ENCODE peak calls at places on chromosome 3, in five cellular contexts. O, H, N, P and Z are unnamed samples.

GRCh38 chr3:133264920-133265319 is 134.9 kb upstream of the BFSP2 start:
- DNase-seq in H (no peak), O (no peak), P (no peak), N (no peak), Z (no peak)

GRCh38 chr3:52291508-52292181 is 4.0 kb downstream of the GLYCTK start:
- DNase-seq in H (peak), P (no peak), O (no peak), N (no peak), Z (no peak)

GRCh38 chr3:196280689-196281463 is 6.7 kb downstream of the PCYT1A start:
- DNase-seq in O (no peak), N (no peak), P (no peak), H (no peak), Z (no peak)

GRCh38 chr3:176906046-176906905 is 291.0 kb downstream of the TBL1XR1 start:
- DNase-seq in O (peak), N (peak), H (no peak), P (no peak), Z (peak)

GRCh38 chr3:183825380-183826161 is at the start of gene MAP6D1:
- DNase-seq in O (no peak), N (no peak), P (no peak), H (peak), Z (peak)

GRCh38 chr3:12948371-12948770 is 107.0 kb upstream of the RPL32 start:
- DNase-seq in H (no peak), O (peak), P (no peak), N (no peak), Z (no peak)

GRCh38 chr3:45043715-45044299 is 17.7 kb downstream of the CLEC3B start:
- DNase-seq in H (no peak), N (no peak), P (no peak), O (peak), Z (no peak)

GRCh38 chr3:188152660-188153497 is 1.1 kb upstream of the LPP start:
- DNase-seq in H (peak), P (no peak), O (peak), N (no peak), Z (peak)

GRCh38 chr3:9036327-9037112 is 73.2 kb upstream of the RAD18 start:
- DNase-seq in O (no peak), N (peak), H (no peak), P (peak), Z (no peak)

GRCh38 chr3:156898296-156898880 is 72.2 kb downstream of the LEKR1 start:
- DNase-seq in P (peak), H (no peak), N (no peak), O (no peak), Z (no peak)

GRCh38 chr3:127889976-127890650 is 24.9 kb upstream of the KBTBD12 start:
- DNase-seq in O (no peak), P (no peak), H (no peak), N (no peak), Z (no peak)

GRCh38 chr3:64022451-64023186 is 675 bp downstream of the PSMD6 start:
- DNase-seq in P (no peak), N (no peak), H (no peak), O (no peak), Z (no peak)

GRCh38 chr3:186154641-186155040 is 45.8 kb upstream of the ETV5 start:
- DNase-seq in H (no peak), P (no peak), N (no peak), O (no peak), Z (no peak)

GRCh38 chr3:49911124-49911420 is 7.4 kb upstream of the MST1R start:
- DNase-seq in O (no peak), N (no peak), P (no peak), H (no peak), Z (no peak)

GRCh38 chr3:78906245-78906644 is 861.6 kb downstream of the ROBO1 start:
- DNase-seq in O (no peak), N (peak), H (no peak), P (no peak), Z (no peak)

GRCh38 chr3:38116471-38117162 is 20.3 kb downstream of the ACAA1 start:
- DNase-seq in N (no peak), P (no peak), H (peak), O (no peak), Z (no peak)

GRCh38 chr3:128073185-128073725 is 21.0 kb downstream of the SEC61A1 start:
- DNase-seq in H (no peak), N (no peak), P (no peak), O (no peak), Z (no peak)

GRCh38 chr3:31009881-31010280 is 115.4 kb upstream of the GADL1 start:
- DNase-seq in P (no peak), H (no peak), O (no peak), N (no peak), Z (peak)

GRCh38 chr3:187773963-187774789 is 28.9 kb upstream of the BCL6 start:
- DNase-seq in N (no peak), O (no peak), P (no peak), H (no peak), Z (no peak)